ENCODE peak calls at places on chromosomes 1 and 21, in seven cellular contexts. O is HepG2, M is SK-N-SH, Z is GM12878, D is GM12892, F is H1, L is K562. I is an unnamed sample.

GRCh38 chr1:92483442-92484170 is 3.1 kb downstream of the GFI1 start:
- DNase-seq in O (no peak), M (peak), Z (no peak), D (peak), F (no peak), L (no peak), I (peak)

GRCh38 chr1:205326812-205327466 is 5.4 kb upstream of the NUAK2 start:
- DNase-seq in O (no peak), M (no peak), Z (no peak), D (no peak), F (no peak), L (no peak), I (no peak)

GRCh38 chr1:234610061-234610581 is at the start of gene IRF2BP2:
- DNase-seq in O (peak), M (peak), Z (no peak), D (peak), F (no peak), L (peak), I (peak)

GRCh38 chr1:209207701-209208286 is 375.7 kb upstream of the CAMK1G start:
- DNase-seq in O (peak), M (peak), Z (no peak), D (peak), F (peak), L (peak), I (peak)

GRCh38 chr1:192539450-192540132 is 36.0 kb upstream of the RGS1 start:
- DNase-seq in O (peak), M (peak), Z (no peak), D (no peak), F (no peak), L (no peak), I (no peak)

GRCh38 chr1:240280560-240281322 is 189.1 kb downstream of the FMN2 start:
- DNase-seq in O (no peak), M (no peak), Z (no peak), D (no peak), F (no peak), L (no peak), I (no peak)

GRCh38 chr1:51289676-51290488 is 40.5 kb downstream of the TTC39A start:
- DNase-seq in O (no peak), M (no peak), Z (no peak), D (no peak), F (no peak), L (no peak), I (no peak)

GRCh38 chr21:41217656-41218380 is 49.9 kb downstream of the BACE2 start:
- DNase-seq in O (no peak), M (no peak), Z (no peak), D (no peak), F (no peak), L (peak), I (no peak)

GRCh38 chr1:182784556-182785171 is 4.9 kb upstream of the NPL start:
- DNase-seq in O (peak), M (peak), Z (no peak), D (no peak), F (no peak), L (peak), I (no peak)

GRCh38 chr1:168719306-168720111 is 9.5 kb downstream of the DPT start:
- DNase-seq in O (peak), M (no peak), Z (peak), D (no peak), F (no peak), L (no peak), I (no peak)

GRCh38 chr1:9371391-9371935 is 78.8 kb downstream of the SPSB1 start:
- DNase-seq in O (peak), M (peak), Z (no peak), D (no peak), F (no peak), L (no peak), I (no peak)

GRCh38 chr21:23789864-23790263 is 1817.4 kb downstream of the MRPL39 start:
- DNase-seq in O (no peak), M (no peak), Z (no peak), D (no peak), F (no peak), L (no peak), I (no peak)

GRCh38 chr1:170620164-170620563 is 43.8 kb upstream of the PRRX1 start:
- DNase-seq in O (no peak), M (no peak), Z (no peak), D (no peak), F (no peak), L (no peak), I (no peak)

GRCh38 chr1:36207339-36207738 is 16.9 kb upstream of the THRAP3 start:
- DNase-seq in O (no peak), M (no peak), Z (no peak), D (no peak), F (no peak), L (no peak), I (peak)

GRCh38 chr1:46152021-46152420 is 19.6 kb upstream of the PIK3R3 start:
- DNase-seq in O (no peak), M (no peak), Z (no peak), D (no peak), F (no peak), L (no peak), I (no peak)

GRCh38 chr1:10064416-10065343 is 31.9 kb downstream of the UBE4B start:
- DNase-seq in O (no peak), M (no peak), Z (no peak), D (no peak), F (no peak), L (no peak), I (no peak)

GRCh38 chr1:50735443-50735842 is 224.6 kb downstream of the FAF1 start:
- DNase-seq in O (no peak), M (peak), Z (no peak), D (no peak), F (no peak), L (peak), I (no peak)

GRCh38 chr1:63557365-63557987 is 34.2 kb downstream of the EFCAB7 start:
- DNase-seq in O (peak), M (peak), Z (no peak), D (no peak), F (no peak), L (peak), I (no peak)

GRCh38 chr21:29163381-29164115 is 33.1 kb downstream of the MAP3K7CL start:
- DNase-seq in O (no peak), M (no peak), Z (no peak), D (no peak), F (no peak), L (no peak), I (no peak)

GRCh38 chr1:202155478-202156021 is 4.9 kb downstream of the PTPN7 start:
- DNase-seq in O (no peak), M (peak), Z (no peak), D (no peak), F (no peak), L (no peak), I (no peak)

GRCh38 chr21:45590726-45591618 is 48.7 kb upstream of the SLC19A1 start:
- DNase-seq in O (no peak), M (no peak), Z (peak), D (peak), F (no peak), L (peak), I (peak)

GRCh38 chr1:230332429-230333088 is 93.6 kb downstream of the PGBD5 start:
- DNase-seq in O (no peak), M (no peak), Z (no peak), D (no peak), F (no peak), L (peak), I (no peak)

GRCh38 chr1:163758977-163759670 is 437.4 kb downstream of the NUF2 start:
- DNase-seq in O (no peak), M (no peak), Z (no peak), D (no peak), F (no peak), L (no peak), I (no peak)

GRCh38 chr1:25068829-25069228 is 138.8 kb upstream of the RUNX3 start:
- DNase-seq in O (no peak), M (no peak), Z (no peak), D (no peak), F (no peak), L (peak), I (no peak)

GRCh38 chr1:116375884-116376733 is 3.1 kb downstream of the ATP1A1 start:
- DNase-seq in O (peak), M (no peak), Z (no peak), D (no peak), F (no peak), L (no peak), I (no peak)

GRCh38 chr1:110872745-110873435 is at the start of gene CD53:
- DNase-seq in O (no peak), M (no peak), Z (peak), D (no peak), F (no peak), L (peak), I (no peak)

GRCh38 chr1:221664253-221664652 is 77.6 kb downstream of the DUSP10 start:
- DNase-seq in O (no peak), M (no peak), Z (no peak), D (no peak), F (no peak), L (no peak), I (no peak)

GRCh38 chr1:232884262-232884661 is 66.1 kb upstream of the NTPCR start:
- DNase-seq in O (no peak), M (no peak), Z (no peak), D (no peak), F (no peak), L (no peak), I (no peak)

GRCh38 chr1:21564521-21565095 is 55.4 kb downstream of the ALPL start:
- DNase-seq in O (no peak), M (no peak), Z (no peak), D (no peak), F (no peak), L (no peak), I (no peak)
- TF ChIP-seq TAF1 in O (no peak), M (no peak), Z (no peak), D (no peak), F (no peak), L (no peak), I (no peak)

GRCh38 chr1:159015440-159015909 is 5.8 kb downstream of the IFI16 start:
- DNase-seq in O (no peak), M (no peak), Z (peak), D (peak), F (no peak), L (no peak), I (peak)
- TF ChIP-seq TAF1 in O (no peak), M (no peak), Z (peak), D (no peak), F (no peak), L (no peak), I (peak)

DNA sequence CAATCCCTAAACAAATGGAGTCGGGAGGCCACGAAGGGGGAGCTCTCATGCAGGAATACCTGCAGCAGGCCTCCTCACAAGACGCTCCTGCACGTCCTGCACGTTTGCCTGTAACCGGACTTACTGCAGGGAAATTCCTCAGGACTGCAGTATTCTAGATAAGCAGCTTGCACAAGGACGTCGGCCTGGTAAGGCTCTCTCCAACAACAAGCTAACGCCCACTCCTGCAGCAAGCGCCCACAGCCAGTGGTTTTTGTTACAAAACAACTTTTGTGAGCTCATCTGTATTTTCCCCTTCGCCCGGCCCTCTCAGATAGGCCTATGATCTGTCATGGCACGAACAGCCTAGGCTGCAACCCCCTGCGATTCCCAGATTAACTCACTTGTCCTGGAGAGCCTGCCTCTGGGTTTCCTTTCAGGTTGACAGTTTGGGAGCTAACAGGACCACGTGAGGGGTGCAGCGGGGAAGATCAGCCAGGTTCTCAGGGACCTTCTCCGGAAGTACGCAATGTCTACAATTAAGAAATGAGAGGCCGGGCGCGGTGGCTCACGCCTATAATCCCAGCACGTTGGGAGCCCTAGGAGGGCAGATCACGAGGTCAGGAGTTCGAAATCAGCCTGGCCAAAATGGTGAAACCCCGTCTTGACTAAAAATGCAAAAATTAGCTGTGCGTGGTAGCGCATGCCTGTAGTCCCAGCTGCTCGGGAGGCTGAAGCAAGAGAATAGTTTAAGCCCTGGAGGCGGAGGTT is 921 bp upstream of the MIB2 start:
- DNase-seq in O (peak), M (no peak), Z (no peak), D (no peak), F (no peak), L (peak), I (no peak)
- TF ChIP-seq TAF1 in O (no peak), M (no peak), Z (no peak), D (no peak), F (no peak), L (no peak), I (no peak)

DNA sequence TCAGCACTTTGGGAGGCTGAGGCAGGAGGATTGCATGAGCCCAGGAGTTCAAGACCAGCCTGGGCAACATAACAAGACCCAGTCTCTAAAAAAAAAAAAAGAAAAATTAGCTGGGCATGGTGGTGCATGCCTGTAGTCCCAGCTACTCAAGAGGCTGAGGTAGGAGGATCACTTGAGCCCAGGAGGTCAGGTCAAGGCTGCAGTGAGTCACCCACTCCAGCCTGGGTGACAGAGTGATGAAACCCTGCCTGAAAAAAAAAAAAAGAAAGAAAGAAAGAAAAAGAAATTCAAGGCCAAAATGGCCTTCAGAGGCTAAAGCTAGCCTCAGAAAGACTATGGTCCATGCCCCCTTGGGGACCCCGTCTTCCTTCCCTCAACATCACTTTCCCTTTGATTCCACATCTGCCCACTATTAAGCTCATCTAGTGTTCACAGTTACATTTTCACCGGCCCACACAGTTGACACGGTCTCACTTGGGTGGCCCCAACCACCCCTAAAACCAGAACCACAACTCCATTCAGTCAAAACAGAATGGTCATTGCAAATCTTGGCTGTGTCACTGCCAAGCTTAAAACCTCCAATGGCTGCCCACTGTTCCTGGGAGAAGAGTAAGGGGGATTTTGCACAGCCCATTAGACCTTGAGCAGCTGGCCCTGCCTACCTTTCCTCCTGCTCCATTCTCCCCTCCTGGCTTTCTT is 2.1 kb upstream of the CAPN8 start:
- DNase-seq in O (no peak), M (no peak), Z (no peak), D (no peak), F (no peak), L (no peak), I (no peak)
- TF ChIP-seq TAF1 in O (no peak), M (no peak), Z (no peak), D (no peak), F (no peak), L (no peak), I (no peak)